ENCODE peak calls at places on chromosomes 16 and 17, in four cellular contexts. B is Panc1, Y is HCT116, F is SK-N-SH. C is an unnamed sample.
A peak's percentile ranks its signal among the peaks of the same experiment; 100 is the strongest.

GRCh38 chr17:57085448-57086068 is 512 bp downstream of the AKAP1 start:
- DNase-seq in Y (no peak), F (peak; percentile 89), B (no peak), C (peak; percentile 43)

GRCh38 chr17:74245145-74245817 is 28.8 kb upstream of the DNAI2 start:
- DNase-seq in B (no peak), Y (no peak), F (peak; percentile 56), C (no peak)

GRCh38 chr16:84841787-84842300 is 22.1 kb downstream of the CRISPLD2 start:
- DNase-seq in F (peak; percentile 33), B (no peak), Y (peak; percentile 71), C (no peak)

GRCh38 chr17:81735181-81736102 is 23.4 kb downstream of the SLC25A10 start:
- DNase-seq in Y (no peak), F (no peak), B (no peak), C (peak; percentile 100)

GRCh38 chr16:12868169-12868568 is 33.2 kb upstream of the SHISA9 start:
- DNase-seq in Y (no peak), B (no peak), F (no peak), C (no peak)

GRCh38 chr16:11006666-11007065 is 62.3 kb downstream of the CLEC16A start:
- DNase-seq in F (no peak), Y (no peak), B (no peak), C (no peak)

GRCh38 chr17:64780096-64781012 is 118.2 kb upstream of the SMURF2 start:
- DNase-seq in F (peak; percentile 64), B (no peak), Y (peak; percentile 84), C (no peak)

GRCh38 chr16:35305476-35305875 is 1846.1 kb downstream of the TP53TG3F start:
- DNase-seq in F (no peak), Y (no peak), B (no peak), C (no peak)

GRCh38 chr17:36590082-36590481 is 1.6 kb upstream of the DHRS11 start:
- DNase-seq in B (no peak), Y (no peak), F (no peak), C (peak; percentile 91)

GRCh38 chr17:55398689-55399088 is 22.9 kb downstream of the MMD start:
- DNase-seq in Y (no peak), B (no peak), F (no peak), C (no peak)

GRCh38 chr16:89373355-89374110 is 116.8 kb downstream of the ANKRD11 start:
- DNase-seq in Y (no peak), F (no peak), B (no peak), C (no peak)

GRCh38 chr17:75816693-75817092 is 27.5 kb downstream of the UNC13D start:
- DNase-seq in B (no peak), Y (no peak), F (peak; percentile 30), C (no peak)

GRCh38 chr16:11170696-11171447 is 85.1 kb downstream of the SOCS1 start:
- DNase-seq in F (no peak), Y (no peak), B (no peak), C (no peak)

GRCh38 chr16:13012591-13012990 is 111.2 kb downstream of the SHISA9 start:
- DNase-seq in Y (no peak), B (no peak), F (peak; percentile 37), C (no peak)

GRCh38 chr16:46765050-46765449 is 16.9 kb upstream of the MYLK3 start:
- DNase-seq in F (no peak), B (no peak), Y (no peak), C (peak; percentile 11)

GRCh38 chr17:17560167-17560566 is 31.3 kb downstream of the PEMT start:
- DNase-seq in F (no peak), Y (no peak), B (no peak), C (no peak)

GRCh38 chr16:86498661-86499493 is 11.4 kb upstream of the FOXF1 start:
- DNase-seq in B (no peak), F (no peak), Y (no peak), C (no peak)
- H3K27me3 ChIP-seq in B (peaks cover 35% of the 10 kb centered on the region), F (peaks cover 97% of the 10 kb centered on the region), Y (peaks cover 44% of the 10 kb centered on the region), C (no peaks in the 10 kb centered on the region)

GRCh38 chr17:15893333-15894024 is 51.5 kb upstream of the ADORA2B start:
- DNase-seq in B (no peak), Y (no peak), F (no peak), C (no peak)
- TF ChIP-seq REST in B (no peak), Y (no peak), F (no peak), C (no peak)

GRCh38 chr16:71610447-71610846 is 15.5 kb upstream of the MARVELD3 start:
- DNase-seq in F (no peak), Y (no peak), B (no peak), C (no peak)
- H3K27me3 ChIP-seq in F (peaks cover 9% of the 10 kb centered on the region), Y (no peaks in the 10 kb centered on the region), B (no peaks in the 10 kb centered on the region), C (no peaks in the 10 kb centered on the region)

GRCh38 chr17:40647549-40648325 is at the start of gene SMARCE1:
- DNase-seq in B (no peak), F (peak; percentile 88), Y (peak; percentile 48), C (peak; percentile 71)
- TF ChIP-seq REST in B (no peak), F (no peak), Y (no peak), C (peak; percentile 43)

GRCh38 chr17:45828171-45829133 is 16.2 kb upstream of the SPPL2C start:
- DNase-seq in F (peak; percentile 77), B (no peak), Y (no peak), C (no peak)
- H3K27me3 ChIP-seq in F (no peaks in the 10 kb centered on the region), B (no peaks in the 10 kb centered on the region), Y (no peaks in the 10 kb centered on the region), C (no peaks in the 10 kb centered on the region)

GRCh38 chr17:44108440-44109311 is 14.8 kb downstream of the HDAC5 start:
- DNase-seq in B (no peak), F (peak; percentile 52), Y (no peak), C (no peak)
- TF ChIP-seq REST in B (no peak), F (peak; percentile 44), Y (no peak), C (no peak)

DNA sequence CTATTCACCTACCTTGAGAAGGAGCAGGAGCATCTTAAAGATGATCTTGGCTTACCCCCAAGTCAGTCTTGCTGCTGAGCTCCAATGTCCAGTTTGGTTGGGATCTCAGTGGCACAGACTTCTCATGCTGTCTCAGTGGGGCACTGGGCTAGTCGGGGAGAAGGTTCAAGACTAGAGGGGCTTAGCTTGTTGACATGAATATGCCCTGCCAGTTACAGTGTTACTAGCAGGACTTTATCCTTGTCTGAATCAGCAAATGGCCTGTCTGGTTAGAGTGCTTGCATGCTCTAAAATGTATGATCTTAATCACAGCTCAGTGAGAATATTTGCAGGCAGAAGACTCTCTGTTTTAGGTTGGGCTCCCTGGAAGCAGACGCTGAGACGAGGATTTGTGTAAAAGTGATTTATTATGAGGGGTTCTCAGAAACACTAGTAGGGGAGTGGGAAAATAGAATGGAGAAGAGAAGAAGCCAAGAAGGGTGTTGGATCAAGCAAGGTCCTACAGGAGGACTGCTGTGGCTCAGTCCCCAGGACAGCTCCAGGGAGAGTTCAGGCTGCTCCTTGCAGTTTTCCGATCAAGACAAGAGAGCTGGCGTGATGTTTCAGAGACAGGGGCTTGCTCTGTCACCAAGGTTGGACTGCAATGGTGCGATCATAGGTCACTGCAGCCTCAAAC is 150.4 kb upstream of the HS3ST2 start:
- DNase-seq in F (peak; percentile 52), Y (no peak), B (no peak), C (no peak)
- H3K27me3 ChIP-seq in F (peaks cover 12% of the 10 kb centered on the region), Y (peaks cover 54% of the 10 kb centered on the region), B (peaks cover 29% of the 10 kb centered on the region), C (peaks cover 7% of the 10 kb centered on the region)